ENCODE peak calls at places on chromosomes 16 and 17, in six cellular contexts. G, R, M, Z, P and H are unnamed samples. For H3K4me1, the result is how much of the 10 kb centered on the place peaks cover.

GRCh38 chr17:32142857-32143524 is 689 bp downstream of the RHOT1 start:
- DNase-seq in G (peak), R (peak), M (peak), Z (peak), P (peak), H (peak)

GRCh38 chr17:2602597-2603017 is 9.2 kb downstream of the PAFAH1B1 start:
- DNase-seq in G (peak), R (no peak), M (peak), Z (no peak), P (no peak), H (no peak)

GRCh38 chr17:30095507-30096244 is 20.9 kb upstream of the NSRP1 start:
- DNase-seq in G (peak), R (no peak), M (peak), Z (peak), P (no peak), H (no peak)

GRCh38 chr17:4004517-4005295 is 40.5 kb upstream of the ATP2A3 start:
- DNase-seq in G (peak), R (peak), M (peak), Z (peak), P (peak), H (no peak)

GRCh38 chr16:83110221-83110768 is 483.5 kb downstream of the CDH13 start:
- DNase-seq in G (no peak), R (no peak), M (no peak), Z (no peak), P (no peak), H (no peak)

GRCh38 chr17:82964851-82965341 is 114.5 kb upstream of the METRNL start:
- DNase-seq in G (no peak), R (no peak), M (peak), Z (no peak), P (no peak), H (no peak)

GRCh38 chr17:27579897-27580321 is 51.1 kb upstream of the LGALS9 start:
- DNase-seq in G (no peak), R (peak), M (no peak), Z (peak), P (no peak), H (no peak)

GRCh38 chr16:88063201-88063773 is 112.1 kb downstream of the BANP start:
- DNase-seq in G (peak), R (no peak), M (no peak), Z (no peak), P (no peak), H (peak)

GRCh38 chr17:21392257-21392656 is 16.1 kb downstream of the KCNJ12 start:
- DNase-seq in G (no peak), R (no peak), M (no peak), Z (no peak), P (no peak), H (no peak)

GRCh38 chr17:60535382-60536279 is 9.6 kb upstream of the APPBP2 start:
- DNase-seq in G (peak), R (no peak), M (peak), Z (no peak), P (no peak), H (no peak)

GRCh38 chr17:78357177-78357586 is 2.7 kb downstream of the SOCS3 start:
- DNase-seq in G (peak), R (peak), M (no peak), Z (no peak), P (peak), H (peak)

GRCh38 chr16:73323880-73324279 is 276.0 kb upstream of the ZFHX3 start:
- DNase-seq in G (no peak), R (no peak), M (no peak), Z (no peak), P (no peak), H (peak)

GRCh38 chr17:79049821-79050220 is 24.8 kb upstream of the ENGASE start:
- DNase-seq in G (no peak), R (no peak), M (no peak), Z (no peak), P (no peak), H (no peak)

GRCh38 chr17:75240394-75241142 is 20.8 kb downstream of the GGA3 start:
- DNase-seq in G (peak), R (no peak), M (peak), Z (peak), P (no peak), H (no peak)

GRCh38 chr17:34895388-34895787 is 65.9 kb downstream of the CCT6B start:
- DNase-seq in G (no peak), R (no peak), M (peak), Z (no peak), P (no peak), H (no peak)

GRCh38 chr17:6110592-6110991 is 40.4 kb downstream of the WSCD1 start:
- DNase-seq in G (no peak), R (no peak), M (no peak), Z (no peak), P (no peak), H (no peak)

GRCh38 chr17:74842599-74843351 is 16.9 kb downstream of the GRIN2C start:
- DNase-seq in G (peak), R (peak), M (peak), Z (peak), P (peak), H (no peak)

GRCh38 chr16:70736454-70737376 is 50.9 kb upstream of the MTSS2 start:
- DNase-seq in G (peak), R (no peak), M (peak), Z (no peak), P (no peak), H (no peak)

GRCh38 chr17:65564793-65565192 is 3.3 kb upstream of the AXIN2 start:
- DNase-seq in G (peak), R (peak), M (no peak), Z (no peak), P (no peak), H (peak)

DNA sequence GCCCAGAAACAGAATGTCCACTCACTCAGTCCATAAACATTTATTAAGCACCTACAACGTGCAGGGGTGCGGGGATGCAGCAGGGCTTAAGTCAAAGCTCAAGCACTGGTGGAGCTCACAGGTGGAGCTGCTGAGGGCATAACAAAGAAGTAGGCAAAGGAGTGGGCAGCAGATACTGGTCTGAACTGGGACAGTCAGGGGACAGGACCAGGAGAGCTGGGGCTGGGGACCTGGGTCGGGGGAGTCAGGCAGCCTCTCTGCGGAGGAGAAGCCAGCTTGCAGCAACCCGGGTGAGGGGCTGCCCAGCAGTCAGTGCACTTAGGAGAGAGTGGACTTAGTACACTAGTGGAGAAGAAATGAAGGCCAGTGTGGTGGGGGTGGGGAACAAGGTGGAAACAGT is 10.0 kb upstream of the TNFRSF13B start:
- DNase-seq in G (no peak), R (no peak), M (peak), Z (no peak), P (no peak), H (no peak)
- H3K4me1 ChIP-seq in G (under half), R (under half), M (under half), Z (under half), P (under half), H (under half)

DNA sequence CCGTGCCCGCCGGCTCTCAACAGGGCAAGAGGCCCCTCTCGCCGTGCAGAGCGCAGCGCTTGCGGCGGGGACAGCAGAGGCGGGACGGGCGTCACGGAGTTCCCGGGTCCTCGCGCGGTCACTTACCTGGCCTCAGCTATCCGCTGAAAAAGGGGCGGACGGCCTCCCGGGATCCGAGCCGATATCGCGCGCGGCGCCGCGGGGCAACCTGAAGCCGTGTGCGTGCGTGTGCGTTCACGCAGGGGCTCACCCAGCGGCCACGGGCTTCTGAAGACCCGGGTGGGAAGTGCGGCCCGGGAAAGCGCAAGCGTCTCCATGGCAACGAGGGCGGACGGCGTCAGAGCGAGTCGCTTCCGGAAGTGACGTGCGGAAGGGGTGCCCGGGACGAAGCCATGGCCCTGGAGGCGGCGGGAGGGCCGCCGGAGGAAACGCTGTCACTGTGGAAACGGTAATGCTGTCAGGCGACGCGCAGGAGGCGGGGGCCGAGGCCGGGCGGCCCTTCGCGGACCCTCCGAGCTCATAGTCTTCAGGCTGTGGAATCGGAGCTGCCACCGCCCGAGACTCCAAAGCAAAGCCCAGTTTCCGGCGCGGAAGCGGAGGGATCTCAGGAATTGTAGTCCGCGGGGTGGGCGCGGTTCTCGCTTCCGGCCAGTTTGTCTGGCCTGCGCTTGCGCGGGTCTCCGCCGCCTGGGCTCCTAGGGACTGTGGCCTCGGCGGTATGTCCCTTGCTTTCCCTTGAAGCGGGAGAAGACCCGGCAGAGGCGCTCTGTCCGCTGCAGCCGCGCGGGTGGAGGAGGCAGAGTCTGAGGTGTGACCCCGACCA is at the start of gene ENDOV:
- DNase-seq in G (peak), R (peak), M (peak), Z (peak), P (peak), H (peak)
- TF ChIP-seq CTCF in G (no peak), R (no peak), M (no peak), Z (no peak), P (no peak), H (no peak)

DNA sequence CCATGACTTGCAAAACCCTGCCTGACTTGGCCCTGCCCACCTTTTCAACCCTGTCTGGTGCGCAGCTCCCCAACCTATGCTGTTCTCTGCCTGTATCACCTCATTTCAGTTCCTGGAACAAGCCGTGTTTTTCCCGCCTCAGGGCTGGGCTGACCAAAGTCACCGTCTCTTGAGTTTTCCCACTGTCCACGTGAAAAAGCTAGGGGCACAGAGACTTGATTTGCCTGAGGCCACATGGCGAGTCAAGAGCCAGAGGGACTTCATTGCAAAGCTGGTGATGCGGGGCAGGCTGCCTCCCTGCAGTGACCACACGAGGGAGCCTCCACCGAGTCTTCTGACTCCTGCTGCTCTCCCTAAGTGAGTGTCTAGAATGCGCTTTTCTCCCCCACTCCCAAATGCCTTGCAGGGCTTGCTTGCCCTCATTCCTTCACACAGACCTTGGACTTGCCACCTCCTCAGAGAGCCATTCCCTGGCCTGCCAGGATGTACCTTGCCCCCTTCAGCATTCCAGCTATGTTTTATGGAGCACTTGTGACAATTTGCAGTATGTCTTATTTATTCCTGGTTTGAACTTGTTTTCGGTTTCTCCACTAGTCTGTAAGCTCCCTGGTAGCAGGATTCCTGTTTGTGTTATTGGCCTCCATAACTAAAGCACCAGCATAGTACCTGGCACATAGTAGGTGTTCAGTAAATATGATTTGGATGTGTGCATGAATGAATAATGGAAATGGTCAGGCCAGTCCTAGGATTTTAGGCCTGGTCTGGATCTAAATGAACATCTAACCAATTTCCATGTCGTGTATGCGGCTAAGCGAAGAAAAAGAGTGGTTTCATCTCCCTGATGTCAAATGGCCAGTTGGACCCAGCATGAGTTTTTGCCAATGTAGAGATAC is 252.3 kb downstream of the SNX29 start:
- DNase-seq in G (peak), R (peak), M (peak), Z (peak), P (peak), H (no peak)
- H3K27ac ChIP-seq in G (no peak), R (no peak), M (no peak), Z (no peak), P (no peak), H (no peak)

DNA sequence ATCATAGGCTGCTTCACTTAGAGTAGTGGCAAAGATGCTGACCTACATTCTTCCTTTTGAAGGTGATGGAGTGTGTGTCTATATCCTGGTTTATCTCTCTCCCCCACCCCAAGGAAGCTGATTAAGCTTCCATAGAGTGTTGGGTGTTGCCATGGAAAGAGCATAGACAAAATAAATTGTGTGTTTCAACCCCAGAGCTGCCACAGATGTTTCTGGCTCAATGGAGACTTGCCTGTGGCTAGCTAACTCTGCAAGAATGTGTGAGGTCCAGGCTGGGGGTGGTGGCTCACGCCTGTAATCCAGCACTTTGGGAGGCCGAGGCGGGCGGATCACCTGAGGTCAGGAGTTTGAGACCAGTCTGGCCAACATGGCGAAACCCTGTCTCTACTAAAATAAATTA is 4.5 kb upstream of the RARA start:
- DNase-seq in G (peak), R (no peak), M (no peak), Z (no peak), P (no peak), H (no peak)
- H3K4me1 ChIP-seq in G (under half), R (under half), M (under half), Z (under half), P (half or more), H (under half)

DNA sequence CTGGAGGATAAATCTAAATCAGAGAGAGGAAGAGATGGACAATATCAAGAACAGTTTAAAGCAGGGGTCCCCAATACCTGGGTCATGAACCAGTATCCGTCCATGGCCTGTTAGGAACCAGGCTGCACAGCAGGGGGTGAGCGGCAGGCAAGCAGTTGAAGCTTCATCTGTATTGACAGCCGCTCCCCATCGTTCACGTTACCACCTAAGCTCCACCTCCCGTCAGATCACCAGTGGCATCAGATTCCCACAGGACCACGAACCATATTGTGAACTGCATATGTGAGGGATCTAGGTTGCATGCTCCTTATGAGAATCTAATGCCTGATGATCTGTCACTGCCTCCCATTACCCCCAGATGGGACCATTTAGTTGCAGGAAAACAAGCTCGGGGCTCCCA is 226.5 kb downstream of the SLC39A11 start:
- DNase-seq in G (no peak), R (no peak), M (peak), Z (no peak), P (no peak), H (no peak)
- TF ChIP-seq CTCF in G (no peak), R (no peak), M (no peak), Z (no peak), P (no peak), H (no peak)

DNA sequence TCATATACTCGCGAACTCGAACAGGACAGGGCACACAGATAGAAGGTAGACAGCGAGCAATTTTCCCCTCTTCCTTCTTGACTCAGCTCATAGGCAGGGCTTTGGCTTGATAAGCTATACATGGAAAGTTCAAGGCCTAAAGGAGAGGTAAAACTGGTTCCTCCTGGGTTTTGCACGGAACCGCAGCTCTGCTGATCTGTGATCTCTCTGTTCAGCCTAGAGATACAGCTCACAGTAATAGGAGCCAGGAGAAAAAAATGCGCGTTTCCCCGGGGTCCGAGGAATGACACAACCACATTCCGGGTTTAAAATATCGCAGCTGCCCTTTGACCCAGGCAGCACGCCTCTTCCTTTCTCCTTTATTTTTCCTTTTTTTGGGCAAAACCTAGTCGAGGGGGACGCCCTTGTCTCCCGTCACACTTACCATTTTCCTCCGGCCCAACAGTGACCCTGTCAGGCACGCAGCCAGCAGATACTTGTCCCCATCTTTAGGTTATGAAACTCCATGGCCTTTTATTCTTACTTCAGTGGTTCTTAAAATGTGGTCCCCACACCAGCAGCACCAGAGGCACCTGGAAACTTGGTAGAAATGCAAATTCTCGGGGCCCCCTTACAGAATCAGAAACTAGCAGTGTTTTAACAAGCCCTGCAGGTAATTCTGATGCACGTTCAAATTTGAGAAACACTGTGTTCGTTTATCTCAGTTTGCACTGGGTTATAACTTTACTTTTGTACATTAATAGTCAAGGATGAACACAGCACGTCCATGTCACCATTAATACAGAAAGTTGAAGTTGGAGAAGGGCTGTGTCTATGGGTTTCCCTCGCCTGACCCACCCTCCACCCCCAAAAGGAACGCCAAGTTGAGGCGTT is 1.5 kb upstream of the LASP1 start:
- DNase-seq in G (peak), R (peak), M (peak), Z (no peak), P (peak), H (peak)
- H3K27ac ChIP-seq in G (peak), R (peak), M (peak), Z (peak), P (peak), H (peak)

GRCh38 chr17:46198233-46198632 is 5.0 kb upstream of the KANSL1 start:
- DNase-seq in G (no peak), R (no peak), M (no peak), Z (no peak), P (no peak), H (no peak)

GRCh38 chr17:46195217-46195855 is 2.1 kb upstream of the KANSL1 start:
- DNase-seq in G (no peak), R (no peak), M (no peak), Z (no peak), P (no peak), H (no peak)

GRCh38 chr17:46199379-46199778 is 6.2 kb upstream of the KANSL1 start:
- DNase-seq in G (no peak), R (no peak), M (no peak), Z (no peak), P (no peak), H (no peak)

GRCh38 chr17:46195939-46196338 is 2.7 kb upstream of the KANSL1 start:
- DNase-seq in G (no peak), R (no peak), M (no peak), Z (no peak), P (no peak), H (no peak)

GRCh38 chr17:46197526-46197925 is 4.3 kb upstream of the KANSL1 start:
- DNase-seq in G (no peak), R (no peak), M (no peak), Z (no peak), P (no peak), H (no peak)
- H3K4me1 ChIP-seq in G (under half), R (under half), M (under half), Z (under half), P (under half), H (under half)

DNA sequence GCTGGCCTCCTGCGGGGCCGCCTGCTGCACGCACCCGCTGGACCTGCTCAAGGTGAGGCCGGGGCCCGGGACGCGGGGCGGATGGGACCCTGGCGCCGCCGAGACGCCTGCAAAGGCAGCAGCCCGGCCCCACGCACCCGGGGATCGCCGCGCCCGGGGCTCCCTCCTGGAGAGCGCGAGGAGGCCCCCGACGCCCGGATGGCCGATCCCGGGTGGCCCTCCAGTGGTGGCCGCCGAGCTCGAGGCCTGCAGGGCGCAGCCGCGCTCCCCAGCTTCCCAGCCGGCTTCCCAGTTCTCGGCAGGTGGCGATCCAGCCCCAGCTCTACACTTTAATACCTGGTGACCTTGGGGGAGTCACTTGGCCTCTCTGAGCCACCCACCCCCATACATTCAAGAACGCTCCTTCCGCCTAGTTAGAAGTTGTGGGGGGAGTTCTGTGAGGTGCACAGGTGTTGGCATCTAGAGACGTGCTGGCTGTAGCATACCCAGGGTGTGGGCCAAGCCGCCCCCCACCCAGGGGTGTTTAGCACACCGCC is 452 bp downstream of the SLC25A10 start:
- DNase-seq in G (no peak), R (no peak), M (peak), Z (no peak), P (peak), H (no peak)
- TF ChIP-seq CTCF in G (peak), R (no peak), M (peak), Z (peak), P (no peak), H (no peak)